ENCODE peak calls at places on chromosomes 5 and 9, in five cellular contexts. T is HCT116, F is HepG2, N is SK-N-SH, I is H1. G is an unnamed sample.

GRCh38 chr5:78811121-78811832 is 162.7 kb upstream of the LHFPL2 start:
- DNase-seq in T (no peak), F (no peak), N (peak), I (no peak), G (no peak)

GRCh38 chr5:61604626-61605025 is 272.6 kb downstream of the ZSWIM6 start:
- DNase-seq in T (no peak), F (no peak), N (no peak), I (no peak), G (no peak)

GRCh38 chr5:134738963-134739661 is 764 bp downstream of the CAMLG start:
- DNase-seq in T (peak), F (peak), N (peak), I (no peak), G (peak)

GRCh38 chr5:147882586-147883313 is 4.2 kb downstream of the SCGB3A2 start:
- DNase-seq in T (no peak), F (no peak), N (no peak), I (no peak), G (no peak)

GRCh38 chr9:20623748-20624124 is 1.4 kb upstream of the MLLT3 start:
- DNase-seq in T (no peak), F (no peak), N (no peak), I (no peak), G (no peak)

GRCh38 chr9:82127993-82128710 is 139.6 kb downstream of the SPATA31D1 start:
- DNase-seq in T (no peak), F (no peak), N (no peak), I (no peak), G (no peak)

GRCh38 chr9:35948901-35949318 is 9.0 kb downstream of the OR2S2 start:
- DNase-seq in T (no peak), F (peak), N (no peak), I (no peak), G (peak)

GRCh38 chr9:134575817-134576176 is 65.8 kb upstream of the COL5A1 start:
- DNase-seq in T (no peak), F (no peak), N (no peak), I (no peak), G (no peak)

GRCh38 chr5:95285406-95285761 is 490 bp upstream of the MCTP1 start:
- DNase-seq in T (no peak), F (no peak), N (no peak), I (no peak), G (no peak)

GRCh38 chr5:6452622-6453504 is 4.2 kb downstream of the UBE2QL1 start:
- DNase-seq in T (no peak), F (no peak), N (no peak), I (no peak), G (no peak)

GRCh38 chr5:127931396-127931795 is 152.2 kb upstream of the SLC12A2 start:
- DNase-seq in T (no peak), F (no peak), N (no peak), I (no peak), G (no peak)

GRCh38 chr9:128411373-128412119 is 9.1 kb upstream of the CERCAM start:
- DNase-seq in T (no peak), F (no peak), N (no peak), I (no peak), G (no peak)

GRCh38 chr5:166788050-166788449 is 1503.4 kb upstream of the WWC1 start:
- DNase-seq in T (no peak), F (no peak), N (peak), I (no peak), G (no peak)

GRCh38 chr5:38497946-38498345 is 58.5 kb downstream of the LIFR start:
- DNase-seq in T (peak), F (peak), N (no peak), I (no peak), G (no peak)

GRCh38 chr9:69308217-69308931 is 16.6 kb upstream of the ENTREP1 start:
- DNase-seq in T (no peak), F (no peak), N (no peak), I (no peak), G (no peak)

GRCh38 chr9:123468541-123468940 is 112.5 kb downstream of the CRB2 start:
- DNase-seq in T (no peak), F (no peak), N (no peak), I (no peak), G (no peak)

GRCh38 chr9:126499005-126499910 is 114.5 kb upstream of the LMX1B start:
- DNase-seq in T (no peak), F (peak), N (peak), I (no peak), G (peak)

GRCh38 chr5:170333161-170333909 is 35.8 kb upstream of the LCP2 start:
- DNase-seq in T (no peak), F (no peak), N (no peak), I (no peak), G (no peak)

GRCh38 chr9:17614929-17615328 is 36.1 kb downstream of the SH3GL2 start:
- DNase-seq in T (no peak), F (no peak), N (no peak), I (no peak), G (no peak)

GRCh38 chr9:84966876-84967830 is 297.6 kb downstream of the NTRK2 start:
- DNase-seq in T (no peak), F (peak), N (no peak), I (peak), G (no peak)

GRCh38 chr5:72325566-72326297 is 5.6 kb downstream of the PTCD2 start:
- DNase-seq in T (no peak), F (no peak), N (no peak), I (no peak), G (no peak)

GRCh38 chr9:80649496-80649895 is 1039.9 kb downstream of the TLE1 start:
- DNase-seq in T (no peak), F (no peak), N (no peak), I (no peak), G (no peak)

GRCh38 chr9:36820392-36820861 is 213.6 kb downstream of the PAX5 start:
- DNase-seq in T (no peak), F (no peak), N (no peak), I (no peak), G (no peak)

GRCh38 chr5:109516385-109516784 is 106.6 kb upstream of the PJA2 start:
- DNase-seq in T (no peak), F (no peak), N (no peak), I (no peak), G (no peak)
- TF ChIP-seq JUND in T (no peak), F (no peak), N (no peak), I (no peak), G (no peak)

GRCh38 chr9:101907466-101907865 is 169.0 kb upstream of the GRIN3A start:
- DNase-seq in T (no peak), F (no peak), N (no peak), I (no peak), G (no peak)
- TF ChIP-seq JUND in T (no peak), F (no peak), N (no peak), I (no peak), G (no peak)

GRCh38 chr5:169122951-169123350 is 178.0 kb downstream of the SLIT3 start:
- DNase-seq in T (no peak), F (no peak), N (no peak), I (no peak), G (no peak)
- TF ChIP-seq JUND in T (no peak), F (no peak), N (no peak), I (no peak), G (no peak)

GRCh38 chr9:6563036-6563435 is 82.5 kb downstream of the GLDC start:
- DNase-seq in T (no peak), F (no peak), N (no peak), I (no peak), G (no peak)
- TF ChIP-seq JUND in T (no peak), F (no peak), N (no peak), I (no peak), G (no peak)

DNA sequence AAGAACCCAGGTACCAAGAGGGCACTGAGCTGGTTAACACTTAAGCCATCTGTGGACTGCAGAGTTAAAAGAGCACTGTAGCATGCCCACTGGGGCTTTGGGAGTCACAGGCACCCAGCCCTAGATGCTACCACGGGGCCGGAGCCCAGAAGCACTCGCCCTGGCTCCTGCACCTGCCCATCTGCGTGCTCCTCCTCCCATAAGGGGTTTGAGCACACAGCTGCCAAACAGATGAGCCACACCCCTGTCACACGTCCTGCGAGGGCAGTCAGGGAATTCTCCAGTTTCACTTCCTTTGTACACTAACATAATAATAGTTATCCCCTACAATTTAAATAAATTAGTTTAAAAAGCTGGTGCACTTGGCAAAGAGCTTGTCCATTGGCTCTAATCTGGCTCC is 4.5 kb upstream of the PCA3 start:
- DNase-seq in T (no peak), F (no peak), N (no peak), I (no peak), G (no peak)
- TF ChIP-seq JUND in T (no peak), F (no peak), N (no peak), I (no peak), G (no peak)

GRCh38 chr5:16312786-16313185 is 133.2 kb upstream of the MARCHF11 start:
- DNase-seq in T (no peak), F (no peak), N (no peak), I (no peak), G (no peak)
- TF ChIP-seq JUND in T (no peak), F (no peak), N (no peak), I (no peak), G (no peak)

GRCh38 chr9:117184173-117184572 is 230.7 kb downstream of the ASTN2 start:
- DNase-seq in T (no peak), F (no peak), N (peak), I (no peak), G (no peak)

GRCh38 chr9:117180896-117181456 is 233.9 kb downstream of the ASTN2 start:
- DNase-seq in T (no peak), F (no peak), N (no peak), I (no peak), G (no peak)

GRCh38 chr9:117178596-117179111 is 236.2 kb downstream of the ASTN2 start:
- DNase-seq in T (no peak), F (no peak), N (peak), I (no peak), G (no peak)
- TF ChIP-seq JUND in T (no peak), F (no peak), N (no peak), I (no peak), G (no peak)

G was measured in T47D.